ENCODE peak calls at places on chromosome 4, in nine cellular contexts. One of them, this sample, is unnamed.

GRCh38 chr4:126784966-126785580 is 847.7 kb upstream of the INTU start:
- DNase-seq in MM.1S: no peak
- DNase-seq in right lobe of liver: no peak
- DNase-seq in Calu3: no peak
- DNase-seq in mammary epithelial cell: peak; percentile 55
- DNase-seq in foreskin fibroblast: peak; percentile 52
- DNase-seq in psoas muscle: no peak
- DNase-seq in activated B cell treated with CpG ODN at 0.5 μM for 24 hours: no peak
- DNase-seq in left lung: no peak
- DNase-seq in this sample: no peak

GRCh38 chr4:110467400-110467799 is 8.6 kb upstream of the ENPEP start:
- DNase-seq in Calu3: no peak
- DNase-seq in activated B cell treated with CpG ODN at 0.5 μM for 24 hours: no peak
- DNase-seq in left lung: no peak
- DNase-seq in right lobe of liver: no peak
- DNase-seq in psoas muscle: no peak
- DNase-seq in MM.1S: peak; percentile 28
- DNase-seq in mammary epithelial cell: no peak
- DNase-seq in foreskin fibroblast: no peak
- DNase-seq in this sample: no peak

GRCh38 chr4:117941611-117942010 is 92.7 kb upstream of the NDST3 start:
- DNase-seq in mammary epithelial cell: no peak
- DNase-seq in right lobe of liver: no peak
- DNase-seq in foreskin fibroblast: no peak
- DNase-seq in Calu3: no peak
- DNase-seq in activated B cell treated with CpG ODN at 0.5 μM for 24 hours: no peak
- DNase-seq in MM.1S: no peak
- DNase-seq in psoas muscle: no peak
- DNase-seq in left lung: no peak
- DNase-seq in this sample: no peak

GRCh38 chr4:107349266-107349665 is 313.2 kb upstream of the DKK2 start:
- DNase-seq in Calu3: no peak
- DNase-seq in psoas muscle: no peak
- DNase-seq in activated B cell treated with CpG ODN at 0.5 μM for 24 hours: no peak
- DNase-seq in MM.1S: no peak
- DNase-seq in left lung: no peak
- DNase-seq in foreskin fibroblast: peak; percentile 46
- DNase-seq in right lobe of liver: no peak
- DNase-seq in mammary epithelial cell: no peak
- DNase-seq in this sample: no peak

GRCh38 chr4:153257966-153258365 is 53.7 kb downstream of the TRIM2 start:
- DNase-seq in right lobe of liver: no peak
- DNase-seq in mammary epithelial cell: no peak
- DNase-seq in left lung: no peak
- DNase-seq in MM.1S: no peak
- DNase-seq in psoas muscle: no peak
- DNase-seq in activated B cell treated with CpG ODN at 0.5 μM for 24 hours: no peak
- DNase-seq in Calu3: no peak
- DNase-seq in foreskin fibroblast: no peak
- DNase-seq in this sample: no peak

GRCh38 chr4:38857354-38858096 is 908 bp upstream of the TLR6 start:
- DNase-seq in activated B cell treated with CpG ODN at 0.5 μM for 24 hours: peak; percentile 42
- DNase-seq in mammary epithelial cell: peak; percentile 92
- DNase-seq in MM.1S: peak; percentile 36
- DNase-seq in left lung: peak; percentile 60
- DNase-seq in Calu3: peak; percentile 27
- DNase-seq in psoas muscle: peak; percentile 29
- DNase-seq in foreskin fibroblast: peak; percentile 91
- DNase-seq in right lobe of liver: no peak
- DNase-seq in this sample: peak; percentile 85

GRCh38 chr4:41935652-41936021 is 408 bp downstream of the TMEM33 start:
- DNase-seq in right lobe of liver: no peak
- DNase-seq in psoas muscle: no peak
- DNase-seq in foreskin fibroblast: peak; percentile 40
- DNase-seq in Calu3: no peak
- DNase-seq in activated B cell treated with CpG ODN at 0.5 μM for 24 hours: no peak
- DNase-seq in left lung: no peak
- DNase-seq in mammary epithelial cell: peak; percentile 36
- DNase-seq in MM.1S: peak; percentile 13
- DNase-seq in this sample: no peak

GRCh38 chr4:151651496-151651895 is 109.3 kb downstream of the GATB start:
- DNase-seq in right lobe of liver: no peak
- DNase-seq in Calu3: no peak
- DNase-seq in left lung: no peak
- DNase-seq in foreskin fibroblast: no peak
- DNase-seq in MM.1S: no peak
- DNase-seq in activated B cell treated with CpG ODN at 0.5 μM for 24 hours: no peak
- DNase-seq in mammary epithelial cell: no peak
- DNase-seq in psoas muscle: no peak
- DNase-seq in this sample: no peak

GRCh38 chr4:24999392-25000104 is 31.2 kb downstream of the LGI2 start:
- DNase-seq in left lung: no peak
- DNase-seq in Calu3: peak; percentile 2
- DNase-seq in right lobe of liver: no peak
- DNase-seq in mammary epithelial cell: no peak
- DNase-seq in activated B cell treated with CpG ODN at 0.5 μM for 24 hours: no peak
- DNase-seq in foreskin fibroblast: no peak
- DNase-seq in psoas muscle: no peak
- DNase-seq in MM.1S: no peak
- DNase-seq in this sample: no peak

GRCh38 chr4:108611360-108611759 is 9.0 kb upstream of the RPL34 start:
- DNase-seq in activated B cell treated with CpG ODN at 0.5 μM for 24 hours: no peak
- DNase-seq in mammary epithelial cell: no peak
- DNase-seq in psoas muscle: no peak
- DNase-seq in foreskin fibroblast: peak; percentile 53
- DNase-seq in MM.1S: no peak
- DNase-seq in right lobe of liver: no peak
- DNase-seq in left lung: no peak
- DNase-seq in Calu3: no peak
- DNase-seq in this sample: no peak

GRCh38 chr4:147984065-147984777 is 252.3 kb downstream of the ARHGAP10 start:
- DNase-seq in foreskin fibroblast: peak; percentile 61
- DNase-seq in activated B cell treated with CpG ODN at 0.5 μM for 24 hours: no peak
- DNase-seq in psoas muscle: no peak
- DNase-seq in left lung: no peak
- DNase-seq in MM.1S: peak; percentile 14
- DNase-seq in mammary epithelial cell: peak; percentile 23
- DNase-seq in Calu3: peak; percentile 13
- DNase-seq in right lobe of liver: no peak
- DNase-seq in this sample: peak; percentile 6

GRCh38 chr4:105741548-105741947 is 33.0 kb downstream of the GSTCD start:
- DNase-seq in right lobe of liver: no peak
- DNase-seq in MM.1S: no peak
- DNase-seq in mammary epithelial cell: no peak
- DNase-seq in Calu3: no peak
- DNase-seq in left lung: no peak
- DNase-seq in foreskin fibroblast: peak; percentile 6
- DNase-seq in activated B cell treated with CpG ODN at 0.5 μM for 24 hours: no peak
- DNase-seq in psoas muscle: no peak
- DNase-seq in this sample: no peak

GRCh38 chr4:32106767-32107166 is 1386.6 kb downstream of the PCDH7 start:
- DNase-seq in MM.1S: no peak
- DNase-seq in mammary epithelial cell: peak; percentile 71
- DNase-seq in left lung: no peak
- DNase-seq in foreskin fibroblast: no peak
- DNase-seq in Calu3: no peak
- DNase-seq in psoas muscle: no peak
- DNase-seq in right lobe of liver: no peak
- DNase-seq in activated B cell treated with CpG ODN at 0.5 μM for 24 hours: no peak
- DNase-seq in this sample: no peak

GRCh38 chr4:185435466-185435865 is 9.7 kb upstream of the UFSP2 start:
- DNase-seq in psoas muscle: no peak
- DNase-seq in MM.1S: no peak
- DNase-seq in activated B cell treated with CpG ODN at 0.5 μM for 24 hours: no peak
- DNase-seq in Calu3: no peak
- DNase-seq in right lobe of liver: no peak
- DNase-seq in foreskin fibroblast: no peak
- DNase-seq in left lung: no peak
- DNase-seq in mammary epithelial cell: no peak
- DNase-seq in this sample: no peak

GRCh38 chr4:114041117-114041475 is 61.6 kb upstream of the ARSJ start:
- DNase-seq in Calu3: no peak
- DNase-seq in left lung: no peak
- DNase-seq in foreskin fibroblast: peak; percentile 66
- DNase-seq in mammary epithelial cell: peak; percentile 68
- DNase-seq in MM.1S: no peak
- DNase-seq in right lobe of liver: no peak
- DNase-seq in activated B cell treated with CpG ODN at 0.5 μM for 24 hours: no peak
- DNase-seq in psoas muscle: no peak
- DNase-seq in this sample: no peak

GRCh38 chr4:114400531-114400930 is 198.1 kb upstream of the UGT8 start:
- DNase-seq in activated B cell treated with CpG ODN at 0.5 μM for 24 hours: no peak
- DNase-seq in left lung: no peak
- DNase-seq in psoas muscle: no peak
- DNase-seq in MM.1S: no peak
- DNase-seq in mammary epithelial cell: peak; percentile 64
- DNase-seq in Calu3: no peak
- DNase-seq in foreskin fibroblast: peak; percentile 48
- DNase-seq in right lobe of liver: no peak
- DNase-seq in this sample: no peak

GRCh38 chr4:86818845-86819244 is 30.3 kb downstream of the SLC10A6 start:
- DNase-seq in MM.1S: no peak
- DNase-seq in Calu3: no peak
- DNase-seq in foreskin fibroblast: no peak
- DNase-seq in activated B cell treated with CpG ODN at 0.5 μM for 24 hours: no peak
- DNase-seq in right lobe of liver: no peak
- DNase-seq in left lung: no peak
- DNase-seq in psoas muscle: no peak
- DNase-seq in mammary epithelial cell: no peak
- DNase-seq in this sample: no peak

GRCh38 chr4:845233-845835 is 19.4 kb upstream of the CPLX1 start:
- DNase-seq in Calu3: no peak
- DNase-seq in MM.1S: no peak
- DNase-seq in mammary epithelial cell: no peak
- DNase-seq in activated B cell treated with CpG ODN at 0.5 μM for 24 hours: no peak
- DNase-seq in foreskin fibroblast: peak; percentile 86
- DNase-seq in left lung: no peak
- DNase-seq in psoas muscle: no peak
- DNase-seq in right lobe of liver: peak; percentile 12
- DNase-seq in this sample: no peak

GRCh38 chr4:106529348-106530033 is 160.9 kb upstream of the GIMD1 start:
- DNase-seq in MM.1S: no peak
- DNase-seq in mammary epithelial cell: peak; percentile 82
- DNase-seq in activated B cell treated with CpG ODN at 0.5 μM for 24 hours: no peak
- DNase-seq in psoas muscle: no peak
- DNase-seq in right lobe of liver: no peak
- DNase-seq in left lung: no peak
- DNase-seq in foreskin fibroblast: peak; percentile 41
- DNase-seq in Calu3: no peak
- DNase-seq in this sample: no peak

DNA sequence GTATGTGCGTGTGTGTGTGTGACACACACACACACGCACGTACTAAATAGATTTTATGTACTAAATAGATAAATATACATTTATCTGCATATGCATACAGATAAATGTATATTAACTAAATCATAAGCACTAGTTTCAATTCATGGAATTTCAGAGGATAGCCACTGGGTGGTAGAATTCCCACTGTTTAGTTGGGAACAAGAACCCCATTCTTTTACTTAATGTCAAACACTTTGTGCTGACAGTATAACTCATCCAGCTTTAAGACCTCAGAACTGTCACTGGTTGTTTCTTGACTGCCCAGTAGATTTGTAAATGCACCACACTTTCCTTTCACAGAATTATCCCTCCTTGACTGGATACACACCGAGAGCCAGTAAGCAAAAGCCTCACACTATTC is 32.5 kb downstream of the PPARGC1A start:
- DNase-seq in psoas muscle: no peak
- DNase-seq in activated B cell treated with CpG ODN at 0.5 μM for 24 hours: no peak
- DNase-seq in MM.1S: no peak
- DNase-seq in foreskin fibroblast: peak; percentile 64
- DNase-seq in Calu3: no peak
- DNase-seq in right lobe of liver: no peak
- DNase-seq in mammary epithelial cell: peak; percentile 9
- DNase-seq in left lung: no peak
- DNase-seq in this sample: no peak
- TF ChIP-seq CTCF in psoas muscle: no peak
- TF ChIP-seq CTCF in activated B cell treated with CpG ODN at 0.5 μM for 24 hours: no peak
- TF ChIP-seq CTCF in MM.1S: no peak
- TF ChIP-seq CTCF in foreskin fibroblast: peak; percentile 13
- TF ChIP-seq CTCF in Calu3: no peak
- TF ChIP-seq CTCF in right lobe of liver: no peak
- TF ChIP-seq CTCF in mammary epithelial cell: peak; percentile 9
- TF ChIP-seq CTCF in left lung: no peak
- TF ChIP-seq CTCF in this sample: no peak

GRCh38 chr4:103786014-103786413 is 66.2 kb upstream of the TACR3 start:
- DNase-seq in mammary epithelial cell: peak; percentile 30
- DNase-seq in right lobe of liver: no peak
- DNase-seq in psoas muscle: no peak
- DNase-seq in MM.1S: peak; percentile 81
- DNase-seq in Calu3: peak; percentile 2
- DNase-seq in left lung: no peak
- DNase-seq in foreskin fibroblast: peak; percentile 8
- DNase-seq in activated B cell treated with CpG ODN at 0.5 μM for 24 hours: no peak
- DNase-seq in this sample: peak; percentile 5
- TF ChIP-seq CTCF in mammary epithelial cell: peak; percentile 57
- TF ChIP-seq CTCF in right lobe of liver: peak; percentile 37
- TF ChIP-seq CTCF in psoas muscle: peak; percentile 26
- TF ChIP-seq CTCF in MM.1S: peak; percentile 66
- TF ChIP-seq CTCF in Calu3: peak; percentile 49
- TF ChIP-seq CTCF in left lung: no peak
- TF ChIP-seq CTCF in foreskin fibroblast: peak; percentile 23
- TF ChIP-seq CTCF in activated B cell treated with CpG ODN at 0.5 μM for 24 hours: no peak
- TF ChIP-seq CTCF in this sample: peak; percentile 12

GRCh38 chr4:130808492-130808891 is 1712.5 kb downstream of the C4orf33 start:
- DNase-seq in MM.1S: peak; percentile 61
- DNase-seq in Calu3: no peak
- DNase-seq in foreskin fibroblast: no peak
- DNase-seq in activated B cell treated with CpG ODN at 0.5 μM for 24 hours: no peak
- DNase-seq in psoas muscle: no peak
- DNase-seq in left lung: no peak
- DNase-seq in right lobe of liver: no peak
- DNase-seq in mammary epithelial cell: peak; percentile 24
- DNase-seq in this sample: no peak
- TF ChIP-seq CTCF in MM.1S: peak; percentile 83
- TF ChIP-seq CTCF in Calu3: peak; percentile 32
- TF ChIP-seq CTCF in foreskin fibroblast: no peak
- TF ChIP-seq CTCF in activated B cell treated with CpG ODN at 0.5 μM for 24 hours: no peak
- TF ChIP-seq CTCF in psoas muscle: no peak
- TF ChIP-seq CTCF in left lung: no peak
- TF ChIP-seq CTCF in right lobe of liver: peak; percentile 47
- TF ChIP-seq CTCF in mammary epithelial cell: peak; percentile 78
- TF ChIP-seq CTCF in this sample: peak; percentile 36

DNA sequence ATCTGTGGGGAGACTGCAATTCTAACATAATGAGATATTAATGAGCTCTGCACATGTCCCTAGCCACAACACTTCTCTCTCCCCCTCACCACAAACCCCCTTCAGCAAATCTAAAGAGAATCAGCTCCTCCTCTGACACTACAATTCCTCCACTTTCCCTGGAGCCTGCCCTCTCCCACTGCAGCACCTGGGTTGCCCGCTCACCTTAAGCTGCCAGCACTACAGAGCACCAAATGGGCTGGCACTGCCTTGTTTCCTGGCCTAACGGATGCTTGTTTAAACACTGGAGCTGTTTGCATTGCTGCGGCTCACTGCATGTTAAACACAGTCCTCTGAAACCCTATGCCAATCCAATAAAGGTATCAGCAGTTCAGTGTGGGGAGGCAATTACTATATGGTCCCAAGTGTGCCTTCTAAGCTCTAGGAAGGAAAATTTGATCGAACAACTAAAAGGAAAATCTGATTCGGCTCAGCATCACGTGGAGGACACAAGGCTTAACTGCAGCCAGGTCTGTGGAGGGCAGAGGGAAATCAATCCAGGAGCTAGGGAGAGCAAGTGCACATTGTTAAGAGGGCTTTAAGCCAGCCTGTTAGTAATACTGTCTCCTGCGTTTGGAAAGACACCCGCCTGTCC is 232.3 kb downstream of the MAML3 start:
- DNase-seq in psoas muscle: no peak
- DNase-seq in left lung: peak; percentile 43
- DNase-seq in foreskin fibroblast: no peak
- DNase-seq in Calu3: peak; percentile 26
- DNase-seq in mammary epithelial cell: no peak
- DNase-seq in activated B cell treated with CpG ODN at 0.5 μM for 24 hours: no peak
- DNase-seq in MM.1S: no peak
- DNase-seq in right lobe of liver: peak; percentile 64
- DNase-seq in this sample: no peak
- TF ChIP-seq CTCF in psoas muscle: no peak
- TF ChIP-seq CTCF in left lung: no peak
- TF ChIP-seq CTCF in foreskin fibroblast: no peak
- TF ChIP-seq CTCF in Calu3: no peak
- TF ChIP-seq CTCF in mammary epithelial cell: no peak
- TF ChIP-seq CTCF in activated B cell treated with CpG ODN at 0.5 μM for 24 hours: no peak
- TF ChIP-seq CTCF in MM.1S: no peak
- TF ChIP-seq CTCF in right lobe of liver: no peak
- TF ChIP-seq CTCF in this sample: no peak

This sample was measured in HL-60.